ENCODE peak calls at places on chromosomes 2 and 18, in ten cellular contexts. One of them, this sample, is unnamed.

GRCh38 chr2:102190425-102191107 is 3.7 kb downstream of the IL1RL2 start:
- DNase-seq in left ventricle myocardium superior: no peak
- DNase-seq in PC-9: no peak
- DNase-seq in activated naive CD4-positive, alpha-beta T cell treated with anti-CD3 and anti-CD28 coated beads for 36 hours: no peak
- DNase-seq in retina: peak; percentile 6
- DNase-seq in activated CD8-positive, alpha-beta memory T cell treated with anti-CD3 and anti-CD28 coated beads for 4 hours: no peak
- DNase-seq in omental fat pad: no peak
- DNase-seq in Peyer's patch: no peak
- DNase-seq in GM12878: no peak
- DNase-seq in T1000: no peak
- DNase-seq in this sample: no peak

GRCh38 chr2:136765256-136765735 is at the start of gene THSD7B:
- DNase-seq in left ventricle myocardium superior: peak; percentile 24
- DNase-seq in PC-9: no peak
- DNase-seq in activated naive CD4-positive, alpha-beta T cell treated with anti-CD3 and anti-CD28 coated beads for 36 hours: no peak
- DNase-seq in retina: peak; percentile 69
- DNase-seq in activated CD8-positive, alpha-beta memory T cell treated with anti-CD3 and anti-CD28 coated beads for 4 hours: no peak
- DNase-seq in omental fat pad: no peak
- DNase-seq in Peyer's patch: no peak
- DNase-seq in GM12878: no peak
- DNase-seq in T1000: no peak
- DNase-seq in this sample: no peak

GRCh38 chr2:26623541-26624497 is 17.3 kb downstream of the CIB4 start:
- DNase-seq in left ventricle myocardium superior: no peak
- DNase-seq in PC-9: no peak
- DNase-seq in activated naive CD4-positive, alpha-beta T cell treated with anti-CD3 and anti-CD28 coated beads for 36 hours: no peak
- DNase-seq in retina: no peak
- DNase-seq in activated CD8-positive, alpha-beta memory T cell treated with anti-CD3 and anti-CD28 coated beads for 4 hours: no peak
- DNase-seq in omental fat pad: no peak
- DNase-seq in Peyer's patch: no peak
- DNase-seq in GM12878: no peak
- DNase-seq in T1000: no peak
- DNase-seq in this sample: no peak

GRCh38 chr2:104872866-104873688 is 19.2 kb downstream of the POU3F3 start:
- DNase-seq in left ventricle myocardium superior: peak; percentile 53
- DNase-seq in PC-9: no peak
- DNase-seq in activated naive CD4-positive, alpha-beta T cell treated with anti-CD3 and anti-CD28 coated beads for 36 hours: peak; percentile 73
- DNase-seq in retina: peak; percentile 90
- DNase-seq in activated CD8-positive, alpha-beta memory T cell treated with anti-CD3 and anti-CD28 coated beads for 4 hours: no peak
- DNase-seq in omental fat pad: no peak
- DNase-seq in Peyer's patch: peak; percentile 36
- DNase-seq in GM12878: no peak
- DNase-seq in T1000: peak; percentile 64
- DNase-seq in this sample: no peak

GRCh38 chr2:128661955-128662564 is 343.4 kb upstream of the HS6ST1 start:
- DNase-seq in left ventricle myocardium superior: no peak
- DNase-seq in PC-9: no peak
- DNase-seq in activated naive CD4-positive, alpha-beta T cell treated with anti-CD3 and anti-CD28 coated beads for 36 hours: no peak
- DNase-seq in retina: peak; percentile 49
- DNase-seq in activated CD8-positive, alpha-beta memory T cell treated with anti-CD3 and anti-CD28 coated beads for 4 hours: no peak
- DNase-seq in omental fat pad: no peak
- DNase-seq in Peyer's patch: no peak
- DNase-seq in GM12878: no peak
- DNase-seq in T1000: no peak
- DNase-seq in this sample: no peak

GRCh38 chr2:190379249-190379964 is 28.7 kb upstream of the MFSD6 start:
- DNase-seq in left ventricle myocardium superior: no peak
- DNase-seq in PC-9: no peak
- DNase-seq in activated naive CD4-positive, alpha-beta T cell treated with anti-CD3 and anti-CD28 coated beads for 36 hours: no peak
- DNase-seq in retina: no peak
- DNase-seq in activated CD8-positive, alpha-beta memory T cell treated with anti-CD3 and anti-CD28 coated beads for 4 hours: no peak
- DNase-seq in omental fat pad: no peak
- DNase-seq in Peyer's patch: no peak
- DNase-seq in GM12878: no peak
- DNase-seq in T1000: no peak
- DNase-seq in this sample: no peak

GRCh38 chr2:39546937-39547336 is 109.9 kb upstream of the MAP4K3 start:
- DNase-seq in left ventricle myocardium superior: no peak
- DNase-seq in PC-9: peak; percentile 78
- DNase-seq in activated naive CD4-positive, alpha-beta T cell treated with anti-CD3 and anti-CD28 coated beads for 36 hours: no peak
- DNase-seq in retina: no peak
- DNase-seq in activated CD8-positive, alpha-beta memory T cell treated with anti-CD3 and anti-CD28 coated beads for 4 hours: no peak
- DNase-seq in omental fat pad: no peak
- DNase-seq in Peyer's patch: no peak
- DNase-seq in GM12878: no peak
- DNase-seq in T1000: no peak
- DNase-seq in this sample: no peak

GRCh38 chr18:48186861-48187260 is 222.3 kb downstream of the ZBTB7C start:
- DNase-seq in left ventricle myocardium superior: no peak
- DNase-seq in PC-9: no peak
- DNase-seq in activated naive CD4-positive, alpha-beta T cell treated with anti-CD3 and anti-CD28 coated beads for 36 hours: no peak
- DNase-seq in retina: peak; percentile 73
- DNase-seq in activated CD8-positive, alpha-beta memory T cell treated with anti-CD3 and anti-CD28 coated beads for 4 hours: no peak
- DNase-seq in omental fat pad: no peak
- DNase-seq in Peyer's patch: no peak
- DNase-seq in GM12878: no peak
- DNase-seq in T1000: no peak
- DNase-seq in this sample: no peak

GRCh38 chr2:188475945-188476344 is 184.3 kb downstream of the GULP1 start:
- DNase-seq in left ventricle myocardium superior: no peak
- DNase-seq in PC-9: peak; percentile 40
- DNase-seq in activated naive CD4-positive, alpha-beta T cell treated with anti-CD3 and anti-CD28 coated beads for 36 hours: no peak
- DNase-seq in retina: peak; percentile 11
- DNase-seq in activated CD8-positive, alpha-beta memory T cell treated with anti-CD3 and anti-CD28 coated beads for 4 hours: no peak
- DNase-seq in omental fat pad: no peak
- DNase-seq in Peyer's patch: no peak
- DNase-seq in GM12878: no peak
- DNase-seq in T1000: no peak
- DNase-seq in this sample: no peak

GRCh38 chr2:191206613-191207471 is 38.4 kb upstream of the MYO1B start:
- DNase-seq in left ventricle myocardium superior: no peak
- DNase-seq in PC-9: no peak
- DNase-seq in activated naive CD4-positive, alpha-beta T cell treated with anti-CD3 and anti-CD28 coated beads for 36 hours: peak; percentile 63
- DNase-seq in retina: no peak
- DNase-seq in activated CD8-positive, alpha-beta memory T cell treated with anti-CD3 and anti-CD28 coated beads for 4 hours: peak; percentile 22
- DNase-seq in omental fat pad: no peak
- DNase-seq in Peyer's patch: no peak
- DNase-seq in GM12878: no peak
- DNase-seq in T1000: no peak
- DNase-seq in this sample: peak; percentile 71

GRCh38 chr2:113848758-113849460 is 41.0 kb upstream of the ACTR3 start:
- DNase-seq in left ventricle myocardium superior: no peak
- DNase-seq in PC-9: peak; percentile 76
- DNase-seq in activated naive CD4-positive, alpha-beta T cell treated with anti-CD3 and anti-CD28 coated beads for 36 hours: peak; percentile 73
- DNase-seq in retina: no peak
- DNase-seq in activated CD8-positive, alpha-beta memory T cell treated with anti-CD3 and anti-CD28 coated beads for 4 hours: no peak
- DNase-seq in omental fat pad: no peak
- DNase-seq in Peyer's patch: no peak
- DNase-seq in GM12878: no peak
- DNase-seq in T1000: no peak
- DNase-seq in this sample: no peak

GRCh38 chr2:181152221-181152620 is 171.8 kb downstream of the UBE2E3 start:
- DNase-seq in left ventricle myocardium superior: no peak
- DNase-seq in PC-9: no peak
- DNase-seq in activated naive CD4-positive, alpha-beta T cell treated with anti-CD3 and anti-CD28 coated beads for 36 hours: no peak
- DNase-seq in retina: no peak
- DNase-seq in activated CD8-positive, alpha-beta memory T cell treated with anti-CD3 and anti-CD28 coated beads for 4 hours: no peak
- DNase-seq in omental fat pad: no peak
- DNase-seq in Peyer's patch: no peak
- DNase-seq in GM12878: no peak
- DNase-seq in T1000: no peak
- DNase-seq in this sample: no peak

GRCh38 chr2:66897181-66897580 is 462.3 kb downstream of the MEIS1 start:
- DNase-seq in left ventricle myocardium superior: peak; percentile 20
- DNase-seq in PC-9: no peak
- DNase-seq in activated naive CD4-positive, alpha-beta T cell treated with anti-CD3 and anti-CD28 coated beads for 36 hours: no peak
- DNase-seq in retina: no peak
- DNase-seq in activated CD8-positive, alpha-beta memory T cell treated with anti-CD3 and anti-CD28 coated beads for 4 hours: no peak
- DNase-seq in omental fat pad: no peak
- DNase-seq in Peyer's patch: no peak
- DNase-seq in GM12878: no peak
- DNase-seq in T1000: no peak
- DNase-seq in this sample: no peak

GRCh38 chr2:3198119-3198518 is 179.5 kb downstream of the EIPR1 start:
- DNase-seq in left ventricle myocardium superior: no peak
- DNase-seq in PC-9: no peak
- DNase-seq in activated naive CD4-positive, alpha-beta T cell treated with anti-CD3 and anti-CD28 coated beads for 36 hours: peak; percentile 27
- DNase-seq in retina: no peak
- DNase-seq in activated CD8-positive, alpha-beta memory T cell treated with anti-CD3 and anti-CD28 coated beads for 4 hours: no peak
- DNase-seq in omental fat pad: no peak
- DNase-seq in Peyer's patch: no peak
- DNase-seq in GM12878: no peak
- DNase-seq in T1000: no peak
- DNase-seq in this sample: no peak

GRCh38 chr2:85497944-85498630 is 40.9 kb upstream of the MAT2A start:
- DNase-seq in left ventricle myocardium superior: no peak
- DNase-seq in PC-9: no peak
- DNase-seq in activated naive CD4-positive, alpha-beta T cell treated with anti-CD3 and anti-CD28 coated beads for 36 hours: no peak
- DNase-seq in retina: no peak
- DNase-seq in activated CD8-positive, alpha-beta memory T cell treated with anti-CD3 and anti-CD28 coated beads for 4 hours: no peak
- DNase-seq in omental fat pad: no peak
- DNase-seq in Peyer's patch: no peak
- DNase-seq in GM12878: no peak
- DNase-seq in T1000: no peak
- DNase-seq in this sample: no peak

GRCh38 chr2:234044157-234044556 is 6.3 kb upstream of the SPP2 start:
- DNase-seq in left ventricle myocardium superior: no peak
- DNase-seq in PC-9: no peak
- DNase-seq in activated naive CD4-positive, alpha-beta T cell treated with anti-CD3 and anti-CD28 coated beads for 36 hours: no peak
- DNase-seq in retina: no peak
- DNase-seq in activated CD8-positive, alpha-beta memory T cell treated with anti-CD3 and anti-CD28 coated beads for 4 hours: no peak
- DNase-seq in omental fat pad: no peak
- DNase-seq in Peyer's patch: no peak
- DNase-seq in GM12878: no peak
- DNase-seq in T1000: no peak
- DNase-seq in this sample: no peak

This sample was measured in central memory CD8-positive, alpha-beta T cell.